ENCODE peak calls at places on chromosome 1, in four cellular contexts. U, E, M and O are unnamed samples.

GRCh38 chr1:78274814-78275213 is 216.0 kb upstream of the PTGFR start:
- DNase-seq in U (peak; percentile 90), E (no peak), M (no peak), O (no peak)

GRCh38 chr1:116764466-116764896 is 10.3 kb downstream of the CD2 start:
- DNase-seq in U (no peak), E (peak; percentile 62), M (no peak), O (peak; percentile 63)

GRCh38 chr1:243561588-243562319 is 288.3 kb downstream of the AKT3 start:
- DNase-seq in U (no peak), E (no peak), M (no peak), O (no peak)

GRCh38 chr1:20233394-20233793 is 47.1 kb upstream of the PLA2G2C start:
- DNase-seq in U (peak; percentile 31), E (no peak), M (no peak), O (no peak)

GRCh38 chr1:9840176-9840575 is 16.4 kb upstream of the CLSTN1 start:
- DNase-seq in U (no peak), E (no peak), M (no peak), O (no peak)

GRCh38 chr1:15696956-15697521 is 12.9 kb downstream of the PLEKHM2 start:
- DNase-seq in U (no peak), E (peak; percentile 67), M (no peak), O (no peak)

GRCh38 chr1:31760901-31761470 is 3.2 kb downstream of the ADGRB2 start:
- DNase-seq in U (peak; percentile 82), E (peak; percentile 71), M (peak; percentile 39), O (peak; percentile 47)

GRCh38 chr1:11285883-11286734 is 13.1 kb downstream of the UBIAD1 start:
- DNase-seq in U (no peak), E (no peak), M (no peak), O (no peak)

GRCh38 chr1:31111290-31111951 is 45.9 kb upstream of the PUM1 start:
- DNase-seq in U (peak; percentile 63), E (no peak), M (no peak), O (no peak)